ENCODE peak calls at places on chromosomes 2 and 18, in nine cellular contexts. D, U, E, L, R, K, F, Z and M are unnamed samples.

GRCh38 chr2:43152711-43153627 is 73.4 kb downstream of the ZFP36L2 start:
- DNase-seq in R (no peak), Z (no peak), L (no peak), F (peak; percentile 47), D (no peak), U (no peak), E (peak; percentile 13), K (no peak), M (no peak)

GRCh38 chr2:233082222-233082933 is 22.2 kb downstream of the INPP5D start:
- DNase-seq in U (no peak), E (no peak), F (no peak), Z (no peak), D (no peak), R (no peak), K (no peak), L (no peak), M (no peak)

GRCh38 chr2:138898855-138899254 is 118.7 kb upstream of the NXPH2 start:
- DNase-seq in E (no peak), Z (no peak), L (no peak), K (no peak), D (no peak), R (no peak), U (no peak), F (no peak), M (no peak)

GRCh38 chr2:153871231-153872221 is at the start of gene GALNT13:
- DNase-seq in D (no peak), Z (no peak), R (no peak), E (peak; percentile 91), L (peak; percentile 84), K (peak; percentile 22), F (peak; percentile 46), U (no peak), M (no peak)

GRCh38 chr2:101821828-101822458 is 124.4 kb downstream of the MAP4K4 start:
- DNase-seq in L (no peak), U (no peak), Z (no peak), D (no peak), F (no peak), R (no peak), E (no peak), K (no peak), M (no peak)

GRCh38 chr2:239154971-239155805 is 245.6 kb downstream of the HDAC4 start:
- DNase-seq in F (no peak), D (no peak), U (no peak), K (no peak), L (no peak), E (no peak), Z (no peak), R (no peak), M (no peak)

GRCh38 chr2:170017848-170018492 is 160.0 kb upstream of the MYO3B start:
- DNase-seq in F (no peak), K (no peak), L (no peak), D (peak; percentile 66), U (no peak), R (no peak), E (no peak), Z (no peak), M (no peak)

GRCh38 chr18:43904209-43904837 is 627.0 kb upstream of the SYT4 start:
- DNase-seq in Z (no peak), E (no peak), K (no peak), D (no peak), F (no peak), R (no peak), L (no peak), U (no peak), M (no peak)

GRCh38 chr2:180258041-180258537 is 251.0 kb upstream of the CWC22 start:
- DNase-seq in K (no peak), D (no peak), R (no peak), Z (no peak), L (no peak), E (no peak), F (no peak), U (no peak), M (no peak)

GRCh38 chr2:44777542-44777941 is 164.0 kb upstream of the SIX3 start:
- DNase-seq in U (peak; percentile 16), K (no peak), E (peak; percentile 44), R (no peak), L (peak; percentile 60), Z (no peak), F (peak; percentile 33), D (peak; percentile 10), M (no peak)

GRCh38 chr2:78427170-78427569 is 598.3 kb upstream of the REG3G start:
- DNase-seq in F (no peak), R (no peak), L (no peak), Z (no peak), D (no peak), K (no peak), E (no peak), U (no peak), M (no peak)

GRCh38 chr2:226600184-226600583 is 199.4 kb downstream of the IRS1 start:
- DNase-seq in F (no peak), L (no peak), K (no peak), R (no peak), Z (no peak), U (no peak), E (no peak), D (no peak), M (no peak)

GRCh38 chr18:69785466-69785865 is 162.2 kb downstream of the CD226 start:
- DNase-seq in R (no peak), L (no peak), E (no peak), U (no peak), Z (no peak), K (no peak), F (no peak), D (no peak), M (no peak)

GRCh38 chr2:152088006-152088405 is 10.8 kb downstream of the CACNB4 start:
- DNase-seq in K (no peak), Z (no peak), E (no peak), L (no peak), R (no peak), F (no peak), U (no peak), D (no peak), M (no peak)

GRCh38 chr2:66445076-66445724 is 10.3 kb downstream of the MEIS1 start:
- DNase-seq in U (no peak), L (no peak), Z (no peak), R (no peak), E (no peak), F (no peak), K (no peak), D (no peak), M (no peak)

GRCh38 chr2:70508711-70509462 is 44.7 kb downstream of the TGFA start:
- DNase-seq in F (no peak), Z (no peak), E (no peak), U (no peak), K (no peak), R (no peak), D (no peak), L (no peak), M (no peak)

GRCh38 chr18:13725566-13726227 is 661 bp downstream of the FAM210A start:
- DNase-seq in E (peak; percentile 19), K (peak; percentile 41), D (no peak), R (no peak), U (no peak), F (no peak), Z (no peak), L (no peak), M (no peak)

GRCh38 chr2:40450066-40450841 is 1.6 kb downstream of the SLC8A1 start:
- DNase-seq in F (no peak), E (peak; percentile 28), U (no peak), Z (no peak), K (peak; percentile 56), D (no peak), R (no peak), L (peak; percentile 9), M (no peak)

GRCh38 chr2:122663737-122664136 is 908.3 kb downstream of the TSN start:
- DNase-seq in L (no peak), D (no peak), E (no peak), R (no peak), Z (no peak), F (no peak), U (no peak), K (no peak), M (no peak)

GRCh38 chr2:172693529-172694185 is 42.0 kb upstream of the RAPGEF4 start:
- DNase-seq in K (no peak), F (no peak), E (no peak), Z (no peak), R (no peak), L (no peak), D (no peak), U (no peak), M (no peak)

GRCh38 chr2:236871500-236872001 is 214.1 kb upstream of the COPS8 start:
- DNase-seq in K (peak; percentile 92), U (peak; percentile 52), L (no peak), Z (no peak), D (peak; percentile 56), R (no peak), F (peak; percentile 86), E (no peak), M (no peak)

GRCh38 chr2:197708331-197708730 is 3.2 kb downstream of the MARS2 start:
- DNase-seq in D (no peak), L (no peak), K (peak; percentile 68), E (no peak), Z (no peak), R (no peak), F (no peak), U (no peak), M (no peak)

GRCh38 chr18:31512203-31512764 is 14.3 kb downstream of the DSG2 start:
- DNase-seq in F (no peak), R (no peak), Z (no peak), K (peak; percentile 91), E (no peak), U (peak; percentile 84), L (no peak), D (no peak), M (no peak)

GRCh38 chr2:42844366-42844765 is 52.0 kb upstream of the HAAO start:
- DNase-seq in E (no peak), U (no peak), Z (no peak), D (no peak), F (no peak), K (no peak), R (no peak), L (no peak), M (no peak)

GRCh38 chr2:95316466-95317122 is 19.4 kb downstream of the KCNIP3 start:
- DNase-seq in E (no peak), U (no peak), L (no peak), D (no peak), Z (no peak), R (no peak), F (no peak), K (peak; percentile 33), M (no peak)

GRCh38 chr18:24369420-24369819 is 28.2 kb downstream of the OSBPL1A start:
- DNase-seq in Z (no peak), E (no peak), D (no peak), R (no peak), U (no peak), K (no peak), F (no peak), L (no peak), M (no peak)

GRCh38 chr2:239380831-239381708 is 19.8 kb downstream of the HDAC4 start:
- DNase-seq in Z (no peak), E (no peak), K (no peak), R (no peak), L (no peak), U (peak; percentile 35), F (no peak), D (no peak), M (peak; percentile 34)

GRCh38 chr2:64650722-64651338 is 2.9 kb downstream of the SERTAD2 start:
- DNase-seq in F (no peak), E (no peak), Z (no peak), D (no peak), U (peak; percentile 74), L (no peak), R (no peak), K (no peak), M (no peak)

GRCh38 chr2:234032301-234032856 is 18.1 kb upstream of the SPP2 start:
- DNase-seq in Z (no peak), L (no peak), U (peak; percentile 23), K (peak; percentile 87), D (no peak), E (no peak), F (no peak), R (no peak), M (no peak)

GRCh38 chr2:224892574-224893204 is 149.6 kb downstream of the DOCK10 start:
- DNase-seq in F (no peak), R (no peak), K (no peak), L (no peak), D (no peak), Z (no peak), U (no peak), E (no peak), M (no peak)

GRCh38 chr2:138846216-138846821 is 66.1 kb upstream of the NXPH2 start:
- DNase-seq in Z (no peak), E (peak; percentile 47), R (peak; percentile 5), K (peak; percentile 19), F (peak; percentile 14), U (no peak), D (no peak), L (peak; percentile 11), M (no peak)